ENCODE peak calls at places on chromosome 10, in nine cellular contexts. One of them, this sample, is unnamed.

GRCh38 chr10:34137955-34138354 is 677.1 kb downstream of the PARD3 start:
- DNase-seq in endothelial cell of umbilical vein: no peak
- DNase-seq in IMR-90: no peak
- DNase-seq in Karpas-422: no peak
- DNase-seq in HCT116: no peak
- DNase-seq in GM12878: no peak
- DNase-seq in H9: no peak
- DNase-seq in fibroblast of lung: no peak
- DNase-seq in neuronal stem cell: no peak
- DNase-seq in this sample: no peak

GRCh38 chr10:34907743-34908425 is 92.8 kb upstream of the PARD3 start:
- DNase-seq in endothelial cell of umbilical vein: no peak
- DNase-seq in IMR-90: no peak
- DNase-seq in Karpas-422: no peak
- DNase-seq in HCT116: no peak
- DNase-seq in GM12878: no peak
- DNase-seq in H9: no peak
- DNase-seq in fibroblast of lung: no peak
- DNase-seq in neuronal stem cell: no peak
- DNase-seq in this sample: no peak

GRCh38 chr10:58756126-58756525 is 243.5 kb downstream of the BICC1 start:
- DNase-seq in endothelial cell of umbilical vein: no peak
- DNase-seq in IMR-90: peak; percentile 74
- DNase-seq in Karpas-422: no peak
- DNase-seq in HCT116: no peak
- DNase-seq in GM12878: no peak
- DNase-seq in H9: no peak
- DNase-seq in fibroblast of lung: peak; percentile 45
- DNase-seq in neuronal stem cell: no peak
- DNase-seq in this sample: peak; percentile 82

GRCh38 chr10:117370205-117370604 is 5.0 kb downstream of the PDZD8 start:
- DNase-seq in endothelial cell of umbilical vein: no peak
- DNase-seq in IMR-90: peak; percentile 66
- DNase-seq in Karpas-422: no peak
- DNase-seq in HCT116: no peak
- DNase-seq in GM12878: no peak
- DNase-seq in H9: no peak
- DNase-seq in fibroblast of lung: peak; percentile 29
- DNase-seq in neuronal stem cell: no peak
- DNase-seq in this sample: no peak

GRCh38 chr10:16832351-16833080 is 15.3 kb upstream of the RSU1 start:
- DNase-seq in endothelial cell of umbilical vein: peak; percentile 98
- DNase-seq in IMR-90: peak; percentile 90
- DNase-seq in Karpas-422: no peak
- DNase-seq in HCT116: no peak
- DNase-seq in GM12878: no peak
- DNase-seq in H9: no peak
- DNase-seq in fibroblast of lung: peak; percentile 72
- DNase-seq in neuronal stem cell: no peak
- DNase-seq in this sample: peak; percentile 91

GRCh38 chr10:132608511-132609195 is 71.1 kb downstream of the INPP5A start:
- DNase-seq in endothelial cell of umbilical vein: no peak
- DNase-seq in IMR-90: no peak
- DNase-seq in Karpas-422: no peak
- DNase-seq in HCT116: no peak
- DNase-seq in GM12878: no peak
- DNase-seq in H9: no peak
- DNase-seq in fibroblast of lung: no peak
- DNase-seq in neuronal stem cell: no peak
- DNase-seq in this sample: no peak

GRCh38 chr10:132586731-132587130 is 49.1 kb downstream of the INPP5A start:
- DNase-seq in endothelial cell of umbilical vein: no peak
- DNase-seq in IMR-90: no peak
- DNase-seq in Karpas-422: no peak
- DNase-seq in HCT116: no peak
- DNase-seq in GM12878: no peak
- DNase-seq in H9: no peak
- DNase-seq in fibroblast of lung: no peak
- DNase-seq in neuronal stem cell: no peak
- DNase-seq in this sample: no peak

GRCh38 chr10:87095241-87095945 is 387 bp downstream of the SHLD2 start:
- DNase-seq in endothelial cell of umbilical vein: peak; percentile 85
- DNase-seq in IMR-90: peak; percentile 80
- DNase-seq in Karpas-422: peak; percentile 78
- DNase-seq in HCT116: peak; percentile 35
- DNase-seq in GM12878: peak; percentile 43
- DNase-seq in H9: peak; percentile 70
- DNase-seq in fibroblast of lung: peak; percentile 86
- DNase-seq in neuronal stem cell: peak; percentile 70
- DNase-seq in this sample: peak; percentile 94

GRCh38 chr10:4561301-4561700 is 264.7 kb upstream of the AKR1E2 start:
- DNase-seq in endothelial cell of umbilical vein: no peak
- DNase-seq in IMR-90: no peak
- DNase-seq in Karpas-422: no peak
- DNase-seq in HCT116: no peak
- DNase-seq in GM12878: no peak
- DNase-seq in H9: no peak
- DNase-seq in fibroblast of lung: no peak
- DNase-seq in neuronal stem cell: no peak
- DNase-seq in this sample: no peak

GRCh38 chr10:97596101-97597055 is 6.9 kb downstream of the C10orf62 start:
- DNase-seq in endothelial cell of umbilical vein: peak; percentile 98
- DNase-seq in IMR-90: peak; percentile 86
- DNase-seq in Karpas-422: no peak
- DNase-seq in HCT116: peak; percentile 65
- DNase-seq in GM12878: no peak
- DNase-seq in H9: no peak
- DNase-seq in fibroblast of lung: peak; percentile 66
- DNase-seq in neuronal stem cell: no peak
- DNase-seq in this sample: peak; percentile 85

GRCh38 chr10:24251547-24251946 is 42.6 kb downstream of the KIAA1217 start:
- DNase-seq in endothelial cell of umbilical vein: no peak
- DNase-seq in IMR-90: no peak
- DNase-seq in Karpas-422: no peak
- DNase-seq in HCT116: no peak
- DNase-seq in GM12878: no peak
- DNase-seq in H9: no peak
- DNase-seq in fibroblast of lung: no peak
- DNase-seq in neuronal stem cell: no peak
- DNase-seq in this sample: no peak

GRCh38 chr10:97858001-97858439 is 8.4 kb downstream of the GOLGA7B start:
- DNase-seq in endothelial cell of umbilical vein: no peak
- DNase-seq in IMR-90: no peak
- DNase-seq in Karpas-422: no peak
- DNase-seq in HCT116: no peak
- DNase-seq in GM12878: no peak
- DNase-seq in H9: no peak
- DNase-seq in fibroblast of lung: no peak
- DNase-seq in neuronal stem cell: no peak
- DNase-seq in this sample: no peak

GRCh38 chr10:72506474-72506873 is 119.4 kb downstream of the MICU1 start:
- DNase-seq in endothelial cell of umbilical vein: no peak
- DNase-seq in IMR-90: no peak
- DNase-seq in Karpas-422: no peak
- DNase-seq in HCT116: no peak
- DNase-seq in GM12878: no peak
- DNase-seq in H9: no peak
- DNase-seq in fibroblast of lung: no peak
- DNase-seq in neuronal stem cell: no peak
- DNase-seq in this sample: no peak

GRCh38 chr10:99331207-99331803 is 2.1 kb downstream of the CNNM1 start:
- DNase-seq in endothelial cell of umbilical vein: no peak
- DNase-seq in IMR-90: peak; percentile 22
- DNase-seq in Karpas-422: no peak
- DNase-seq in HCT116: no peak
- DNase-seq in GM12878: no peak
- DNase-seq in H9: no peak
- DNase-seq in fibroblast of lung: peak; percentile 31
- DNase-seq in neuronal stem cell: no peak
- DNase-seq in this sample: peak; percentile 58

GRCh38 chr10:99330675-99330924 is 1.4 kb downstream of the CNNM1 start:
- DNase-seq in endothelial cell of umbilical vein: no peak
- DNase-seq in IMR-90: no peak
- DNase-seq in Karpas-422: no peak
- DNase-seq in HCT116: no peak
- DNase-seq in GM12878: no peak
- DNase-seq in H9: no peak
- DNase-seq in fibroblast of lung: no peak
- DNase-seq in neuronal stem cell: no peak
- DNase-seq in this sample: no peak

GRCh38 chr10:99328579-99329237 is 448 bp upstream of the CNNM1 start:
- DNase-seq in endothelial cell of umbilical vein: no peak
- DNase-seq in IMR-90: peak; percentile 7
- DNase-seq in Karpas-422: no peak
- DNase-seq in HCT116: no peak
- DNase-seq in GM12878: no peak
- DNase-seq in H9: no peak
- DNase-seq in fibroblast of lung: peak; percentile 18
- DNase-seq in neuronal stem cell: no peak
- DNase-seq in this sample: peak; percentile 13

GRCh38 chr10:99329238-99329890 is at the start of gene CNNM1:
- DNase-seq in endothelial cell of umbilical vein: no peak
- DNase-seq in IMR-90: no peak
- DNase-seq in Karpas-422: no peak
- DNase-seq in HCT116: no peak
- DNase-seq in GM12878: no peak
- DNase-seq in H9: peak; percentile 72
- DNase-seq in fibroblast of lung: peak; percentile 12
- DNase-seq in neuronal stem cell: peak; percentile 20
- DNase-seq in this sample: peak; percentile 58

GRCh38 chr10:99329891-99330674 is 927 bp downstream of the CNNM1 start:
- DNase-seq in endothelial cell of umbilical vein: no peak
- DNase-seq in IMR-90: peak; percentile 4
- DNase-seq in Karpas-422: no peak
- DNase-seq in HCT116: no peak
- DNase-seq in GM12878: no peak
- DNase-seq in H9: peak; percentile 51
- DNase-seq in fibroblast of lung: peak; percentile 17
- DNase-seq in neuronal stem cell: peak; percentile 11
- DNase-seq in this sample: peak; percentile 54
- H3K9ac ChIP-seq in endothelial cell of umbilical vein: no peak overlapping the region
- H3K9ac ChIP-seq in IMR-90: no peak overlapping the region
- H3K9ac ChIP-seq in Karpas-422: no peak overlapping the region
- H3K9ac ChIP-seq in HCT116: no peak overlapping the region
- H3K9ac ChIP-seq in GM12878: no peak overlapping the region
- H3K9ac ChIP-seq in H9: no peak overlapping the region
- H3K9ac ChIP-seq in fibroblast of lung: peak overlapping the region; percentile 35
- H3K9ac ChIP-seq in neuronal stem cell: peak overlapping the region; percentile 83
- H3K9ac ChIP-seq in this sample: peak overlapping the region; percentile 25

GRCh38 chr10:22634093-22634492 is 80.3 kb downstream of the PIP4K2A start:
- DNase-seq in endothelial cell of umbilical vein: no peak
- DNase-seq in IMR-90: no peak
- DNase-seq in Karpas-422: no peak
- DNase-seq in HCT116: no peak
- DNase-seq in GM12878: no peak
- DNase-seq in H9: no peak
- DNase-seq in fibroblast of lung: no peak
- DNase-seq in neuronal stem cell: no peak
- DNase-seq in this sample: no peak

GRCh38 chr10:22634606-22635467 is 79.5 kb downstream of the PIP4K2A start:
- DNase-seq in endothelial cell of umbilical vein: no peak
- DNase-seq in IMR-90: no peak
- DNase-seq in Karpas-422: no peak
- DNase-seq in HCT116: no peak
- DNase-seq in GM12878: no peak
- DNase-seq in H9: no peak
- DNase-seq in fibroblast of lung: no peak
- DNase-seq in neuronal stem cell: no peak
- DNase-seq in this sample: no peak

GRCh38 chr10:22631646-22632278 is 82.6 kb downstream of the PIP4K2A start:
- DNase-seq in endothelial cell of umbilical vein: peak; percentile 81
- DNase-seq in IMR-90: peak; percentile 50
- DNase-seq in Karpas-422: no peak
- DNase-seq in HCT116: no peak
- DNase-seq in GM12878: no peak
- DNase-seq in H9: no peak
- DNase-seq in fibroblast of lung: no peak
- DNase-seq in neuronal stem cell: no peak
- DNase-seq in this sample: no peak

GRCh38 chr10:22633528-22633927 is 80.8 kb downstream of the PIP4K2A start:
- DNase-seq in endothelial cell of umbilical vein: no peak
- DNase-seq in IMR-90: no peak
- DNase-seq in Karpas-422: no peak
- DNase-seq in HCT116: no peak
- DNase-seq in GM12878: no peak
- DNase-seq in H9: no peak
- DNase-seq in fibroblast of lung: no peak
- DNase-seq in neuronal stem cell: no peak
- DNase-seq in this sample: no peak

GRCh38 chr10:22633106-22633505 is 81.3 kb downstream of the PIP4K2A start:
- DNase-seq in endothelial cell of umbilical vein: no peak
- DNase-seq in IMR-90: no peak
- DNase-seq in Karpas-422: no peak
- DNase-seq in HCT116: no peak
- DNase-seq in GM12878: no peak
- DNase-seq in H9: no peak
- DNase-seq in fibroblast of lung: no peak
- DNase-seq in neuronal stem cell: no peak
- DNase-seq in this sample: no peak
- H3K4me1 ChIP-seq in endothelial cell of umbilical vein: peaks cover 26% of the 10 kb centered on the region
- H3K4me1 ChIP-seq in IMR-90: peaks cover 3% of the 10 kb centered on the region
- H3K4me1 ChIP-seq in Karpas-422: peaks cover 19% of the 10 kb centered on the region
- H3K4me1 ChIP-seq in HCT116: peaks cover 8% of the 10 kb centered on the region
- H3K4me1 ChIP-seq in GM12878: peaks cover 50% of the 10 kb centered on the region
- H3K4me1 ChIP-seq in H9: peaks cover 10% of the 10 kb centered on the region
- H3K4me1 ChIP-seq in fibroblast of lung: peaks cover 7% of the 10 kb centered on the region
- H3K4me1 ChIP-seq in neuronal stem cell: peaks cover 3% of the 10 kb centered on the region
- H3K4me1 ChIP-seq in this sample: peaks cover 26% of the 10 kb centered on the region

DNA sequence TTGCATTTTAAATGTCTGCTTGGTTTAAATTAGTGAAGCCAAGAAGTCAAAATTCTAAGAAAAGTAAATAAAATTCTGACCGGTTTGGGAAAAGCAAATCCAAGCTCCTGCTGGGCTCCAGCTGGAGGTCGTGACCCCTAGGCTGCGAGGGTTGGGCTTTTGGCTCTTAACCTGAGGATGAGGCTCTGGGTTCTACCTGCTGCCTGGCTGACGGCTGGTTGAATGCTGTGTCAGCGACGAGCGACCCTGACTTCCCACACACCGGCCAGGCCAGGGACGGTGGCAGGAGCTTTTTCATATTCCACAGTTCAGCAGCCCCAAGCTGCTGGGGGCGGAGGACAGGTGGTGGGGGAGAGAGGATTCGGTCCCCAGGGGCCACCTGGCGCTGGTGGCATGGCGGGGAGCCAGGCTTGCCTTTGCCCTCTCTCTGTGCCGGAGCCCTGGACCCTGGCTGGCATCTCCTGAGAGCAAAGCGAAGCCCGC is 843 bp upstream of the PLPP4 start:
- DNase-seq in endothelial cell of umbilical vein: no peak
- DNase-seq in IMR-90: no peak
- DNase-seq in Karpas-422: no peak
- DNase-seq in HCT116: no peak
- DNase-seq in GM12878: no peak
- DNase-seq in H9: peak; percentile 32
- DNase-seq in fibroblast of lung: no peak
- DNase-seq in neuronal stem cell: no peak
- DNase-seq in this sample: no peak
- H3K9ac ChIP-seq in endothelial cell of umbilical vein: peak overlapping the region; percentile 83
- H3K9ac ChIP-seq in IMR-90: no peak overlapping the region
- H3K9ac ChIP-seq in Karpas-422: peak overlapping the region; percentile 69
- H3K9ac ChIP-seq in HCT116: no peak overlapping the region
- H3K9ac ChIP-seq in GM12878: no peak overlapping the region
- H3K9ac ChIP-seq in H9: no peak overlapping the region
- H3K9ac ChIP-seq in fibroblast of lung: no peak overlapping the region
- H3K9ac ChIP-seq in neuronal stem cell: no peak overlapping the region
- H3K9ac ChIP-seq in this sample: no peak overlapping the region

GRCh38 chr10:1571587-1572237 is 165.6 kb downstream of the ADARB2 start:
- DNase-seq in endothelial cell of umbilical vein: no peak
- DNase-seq in IMR-90: no peak
- DNase-seq in Karpas-422: no peak
- DNase-seq in HCT116: no peak
- DNase-seq in GM12878: no peak
- DNase-seq in H9: no peak
- DNase-seq in fibroblast of lung: no peak
- DNase-seq in neuronal stem cell: no peak
- DNase-seq in this sample: no peak
- H3K4me1 ChIP-seq in endothelial cell of umbilical vein: no peaks in the 10 kb centered on the region
- H3K4me1 ChIP-seq in IMR-90: no peaks in the 10 kb centered on the region
- H3K4me1 ChIP-seq in Karpas-422: peaks cover 15% of the 10 kb centered on the region
- H3K4me1 ChIP-seq in HCT116: no peaks in the 10 kb centered on the region
- H3K4me1 ChIP-seq in GM12878: no peaks in the 10 kb centered on the region
- H3K4me1 ChIP-seq in H9: no peaks in the 10 kb centered on the region
- H3K4me1 ChIP-seq in fibroblast of lung: no peaks in the 10 kb centered on the region
- H3K4me1 ChIP-seq in neuronal stem cell: no peaks in the 10 kb centered on the region
- H3K4me1 ChIP-seq in this sample: no peaks in the 10 kb centered on the region

This sample was measured in adipocyte.